ENCODE peak calls at places on chromosomes 11 and 22, in six cellular contexts. F is H9, J is trophoblast cell, W is neuronal stem cell, E is H1, C is mesenchymal stem cell. V is an unnamed sample.

GRCh38 chr11:1459219-1459575 is 27.4 kb downstream of the MOB2 start:
- DNase-seq in F (no peak), E (no peak), C (no peak), W (no peak), J (no peak), V (no peak)

GRCh38 chr11:123302751-123303195 is 107.7 kb upstream of the CLMP start:
- DNase-seq in C (peak), J (peak), W (no peak), E (no peak), F (no peak), V (peak)

GRCh38 chr22:48589901-48590300 is 1237.8 kb downstream of the BRD1 start:
- DNase-seq in J (no peak), F (no peak), C (no peak), W (no peak), E (no peak), V (no peak)

GRCh38 chr22:32052259-32052658 is 9.2 kb downstream of the SLC5A1 start:
- DNase-seq in C (no peak), E (no peak), J (no peak), W (no peak), F (no peak), V (no peak)

GRCh38 chr22:29798801-29799200 is 31.6 kb downstream of the UQCR10 start:
- DNase-seq in W (no peak), J (no peak), E (no peak), F (no peak), C (no peak), V (no peak)

GRCh38 chr11:911031-911889 is 650 bp upstream of the CHID1 start:
- DNase-seq in F (peak), W (no peak), C (peak), E (no peak), J (no peak), V (peak)

GRCh38 chr22:20261848-20262581 is 6.1 kb downstream of the RTN4R start:
- DNase-seq in C (no peak), F (no peak), J (no peak), E (no peak), W (no peak), V (no peak)

GRCh38 chr22:39932918-39933649 is 27.1 kb upstream of the TMA7B start:
- DNase-seq in W (peak), C (peak), J (no peak), F (peak), E (peak), V (no peak)

GRCh38 chr11:36454551-36454950 is 55.5 kb downstream of the TRAF6 start:
- DNase-seq in E (no peak), C (no peak), F (no peak), W (no peak), J (no peak), V (no peak)

GRCh38 chr11:4063348-4063747 is 31.3 kb upstream of the RRM1 start:
- DNase-seq in W (no peak), J (no peak), E (no peak), C (no peak), F (no peak), V (peak)

GRCh38 chr11:45079567-45079942 is 66.9 kb upstream of the PRDM11 start:
- DNase-seq in F (no peak), C (no peak), J (no peak), W (no peak), E (no peak), V (no peak)

GRCh38 chr11:112279901-112280267 is 19.2 kb upstream of the PLET1 start:
- DNase-seq in W (peak), C (peak), F (peak), E (no peak), J (peak), V (peak)

GRCh38 chr11:10318527-10318802 is 13.6 kb downstream of the ADM start:
- DNase-seq in C (no peak), W (no peak), E (no peak), F (no peak), J (no peak), V (no peak)

GRCh38 chr22:20588843-20589581 is 81.6 kb downstream of the MED15 start:
- DNase-seq in J (no peak), E (no peak), F (no peak), W (no peak), C (no peak), V (no peak)

GRCh38 chr11:955154-956049 is 29.7 kb downstream of the AP2A2 start:
- DNase-seq in C (no peak), E (no peak), W (no peak), F (no peak), J (peak), V (no peak)

GRCh38 chr11:2224254-2224653 is 46.1 kb downstream of the ASCL2 start:
- DNase-seq in J (no peak), W (no peak), F (no peak), C (no peak), E (no peak), V (no peak)

GRCh38 chr11:126104420-126104819 is 41.8 kb upstream of the CDON start:
- DNase-seq in W (peak), J (no peak), E (peak), C (no peak), F (peak), V (no peak)

GRCh38 chr11:102882389-102883024 is 7.7 kb upstream of the MMP12 start:
- DNase-seq in W (no peak), E (no peak), J (peak), F (no peak), C (peak), V (peak)

GRCh38 chr11:95506777-95507176 is 275.8 kb upstream of the SESN3 start:
- DNase-seq in J (no peak), C (peak), E (no peak), F (no peak), W (no peak), V (no peak)

GRCh38 chr11:108873305-108873704 is 208.4 kb downstream of the DDX10 start:
- DNase-seq in W (no peak), J (no peak), E (no peak), F (no peak), C (no peak), V (peak)

GRCh38 chr11:100622404-100622803 is 64.7 kb upstream of the ARHGAP42 start:
- DNase-seq in C (no peak), J (no peak), F (no peak), E (no peak), W (no peak), V (no peak)

GRCh38 chr11:79087957-79088318 is 352.9 kb downstream of the TENM4 start:
- DNase-seq in F (no peak), W (no peak), J (no peak), C (peak), E (no peak), V (no peak)

GRCh38 chr11:66333896-66334604 is 2.2 kb downstream of the RIN1 start:
- DNase-seq in E (no peak), W (no peak), J (no peak), F (no peak), C (no peak), V (no peak)
- H3K14ac ChIP-seq in E (no peak), W (no peak), J (no peak), F (no peak), C (peak), V (no peak)

GRCh38 chr11:26830757-26831156 is 108.9 kb upstream of the SLC5A12 start:
- DNase-seq in J (no peak), E (no peak), F (no peak), W (no peak), C (no peak), V (no peak)
- H3K14ac ChIP-seq in J (no peak), E (no peak), F (no peak), W (no peak), C (no peak), V (no peak)

GRCh38 chr22:45935573-45935972 is 41.4 kb downstream of the WNT7B start:
- DNase-seq in C (no peak), F (no peak), W (no peak), J (no peak), E (no peak), V (no peak)
- H3K14ac ChIP-seq in C (no peak), F (no peak), W (no peak), J (no peak), E (no peak), V (no peak)

DNA sequence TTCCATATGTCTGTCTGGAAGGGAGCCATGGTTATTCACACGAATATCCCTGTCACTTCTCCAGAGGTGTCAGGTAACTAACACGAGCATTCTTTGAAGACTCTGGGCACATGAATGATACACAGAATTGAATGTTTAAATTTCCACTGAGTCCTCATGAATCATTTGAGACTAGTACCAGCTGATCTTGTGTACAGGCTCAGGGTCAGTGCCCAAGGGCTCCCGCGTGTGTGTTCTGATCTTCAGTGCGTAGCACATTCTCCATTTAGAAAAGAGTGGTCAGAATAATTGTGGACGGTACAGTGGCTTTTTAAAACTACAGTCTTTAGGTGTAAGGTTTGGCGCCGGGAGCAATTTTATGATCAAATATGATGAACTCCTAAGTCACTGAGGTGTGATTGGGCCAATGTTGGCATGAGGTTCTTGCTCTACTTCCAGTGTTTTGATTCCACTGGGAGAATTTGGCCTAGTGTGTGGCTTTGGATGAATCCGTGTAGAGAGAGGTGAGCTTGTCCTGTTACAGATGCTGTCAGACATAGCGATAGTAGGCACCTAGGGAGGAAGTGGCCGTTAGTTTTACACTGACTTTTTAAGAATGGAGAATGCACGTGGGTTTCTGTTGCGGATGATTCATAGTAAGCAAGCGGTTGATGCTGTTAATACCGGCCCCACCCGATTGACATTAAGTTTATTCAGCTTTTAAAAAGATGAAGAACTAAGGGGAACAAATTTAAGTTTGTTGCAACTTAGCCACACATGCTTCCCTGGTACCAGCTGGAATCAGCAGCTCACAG is 22.2 kb downstream of the NUP50 start:
- DNase-seq in W (no peak), F (no peak), C (no peak), E (no peak), J (no peak), V (no peak)
- H3K14ac ChIP-seq in W (no peak), F (no peak), C (no peak), E (no peak), J (no peak), V (no peak)

DNA sequence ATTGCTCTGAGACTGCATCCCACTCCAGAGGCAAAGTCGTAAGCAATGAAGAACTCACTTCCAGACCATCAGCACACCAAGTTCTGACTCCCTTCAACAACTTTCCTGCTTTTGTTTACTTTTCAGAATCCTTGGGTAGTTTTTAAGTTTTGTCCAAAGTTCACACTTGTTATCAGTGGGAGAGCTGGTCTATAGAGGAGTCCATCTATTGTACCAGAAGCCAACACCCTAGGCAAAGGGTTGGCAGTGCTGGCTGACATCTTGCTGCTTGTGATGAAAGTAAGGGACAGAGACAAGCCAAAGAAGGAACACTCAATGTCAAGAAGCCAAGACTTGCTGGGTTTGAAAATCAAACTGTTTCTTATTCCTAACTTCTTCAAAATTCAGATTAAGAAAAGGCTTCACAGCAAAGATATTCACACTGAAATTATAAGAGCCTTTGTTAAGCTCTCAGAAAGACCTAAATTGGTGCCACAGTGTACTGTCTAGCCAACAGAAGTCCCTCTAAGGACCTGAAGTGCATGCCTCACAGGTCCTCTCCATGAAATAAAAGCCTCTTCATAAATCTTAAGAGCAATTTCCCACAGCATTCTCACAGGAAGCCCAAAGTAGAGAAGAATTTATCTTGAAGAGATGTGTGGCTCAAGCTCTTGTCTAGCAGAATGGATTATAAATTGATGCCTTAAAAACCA is 21.5 kb upstream of the LINC01488 start:
- DNase-seq in F (no peak), E (no peak), J (no peak), C (peak), W (no peak), V (no peak)
- H3K14ac ChIP-seq in F (no peak), E (no peak), J (no peak), C (no peak), W (no peak), V (peak)

GRCh38 chr11:65766535-65766934 is 14.2 kb downstream of the AP5B1 start:
- DNase-seq in W (no peak), F (no peak), J (no peak), C (peak), E (no peak), V (peak)
- H3K14ac ChIP-seq in W (no peak), F (no peak), J (no peak), C (no peak), E (no peak), V (no peak)

DNA sequence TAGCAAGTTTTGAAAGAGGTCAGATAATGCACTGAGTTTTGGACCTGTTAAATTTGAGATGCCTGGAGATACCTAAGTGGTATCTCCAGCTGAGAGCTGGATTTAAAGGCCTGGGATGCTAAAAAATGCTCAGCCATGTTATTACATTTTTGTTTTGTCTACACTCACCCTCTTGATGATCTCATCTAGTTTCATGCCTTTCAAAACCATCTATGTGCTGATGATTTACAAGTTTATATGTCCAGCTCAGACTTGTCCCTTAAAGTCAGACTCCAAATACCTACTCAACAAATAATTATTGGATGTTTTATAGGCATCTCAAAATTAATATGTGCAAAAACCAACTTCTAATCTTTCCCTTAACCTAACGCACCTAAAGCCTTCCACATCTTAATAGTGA is 103.6 kb upstream of the OR9G4 start:
- DNase-seq in E (no peak), J (no peak), F (no peak), C (no peak), W (no peak), V (no peak)
- H3K14ac ChIP-seq in E (no peak), J (no peak), F (no peak), C (no peak), W (no peak), V (no peak)

GRCh38 chr11:70372076-70372475 is 26.3 kb upstream of the CTTN start:
- DNase-seq in E (no peak), F (no peak), J (no peak), C (no peak), W (no peak), V (no peak)
- H3K14ac ChIP-seq in E (no peak), F (no peak), J (no peak), C (no peak), W (no peak), V (no peak)

GRCh38 chr22:19040581-19041402 is 81.4 kb downstream of the DGCR2 start:
- DNase-seq in W (no peak), J (no peak), C (no peak), F (no peak), E (no peak), V (no peak)

GRCh38 chr22:19043111-19044085 is 78.8 kb downstream of the DGCR2 start:
- DNase-seq in C (no peak), J (no peak), W (no peak), E (no peak), F (no peak), V (peak)

GRCh38 chr22:19044381-19044780 is 77.8 kb downstream of the DGCR2 start:
- DNase-seq in F (no peak), J (no peak), W (no peak), C (no peak), E (no peak), V (no peak)

GRCh38 chr22:19041403-19042074 is 80.7 kb downstream of the DGCR2 start:
- DNase-seq in J (no peak), F (peak), E (no peak), W (no peak), C (no peak), V (no peak)

GRCh38 chr22:19042285-19043110 is 79.7 kb downstream of the DGCR2 start:
- DNase-seq in F (no peak), C (no peak), W (no peak), E (no peak), J (no peak), V (no peak)
- H3K14ac ChIP-seq in F (no peak), C (no peak), W (peak), E (no peak), J (no peak), V (no peak)

GRCh38 chr22:22951035-22951434 is 63.4 kb downstream of the IGLL5 start:
- DNase-seq in E (no peak), J (no peak), W (no peak), F (no peak), C (no peak), V (no peak)
- H3K14ac ChIP-seq in E (no peak), J (no peak), W (no peak), F (no peak), C (no peak), V (no peak)

V was measured in IMR-90.